ENCODE peak calls at places on chromosome 19, in ten cellular contexts. H, M, Y, L, O, B, W, F, P and X are unnamed samples.

GRCh38 chr19:48613024-48613851 is 1.6 kb downstream of the FAM83E start:
- DNase-seq in H (no peak), M (no peak), Y (no peak), L (peak; percentile 23), O (no peak), B (no peak), W (peak; percentile 63), F (no peak), P (no peak), X (no peak)

GRCh38 chr19:3981736-3982681 is 3.3 kb downstream of the EEF2 start:
- DNase-seq in H (no peak), M (no peak), Y (no peak), L (no peak), O (no peak), B (peak; percentile 47), W (no peak), F (no peak), P (no peak), X (no peak)

GRCh38 chr19:16249826-16250434 is 52.2 kb downstream of the AP1M1 start:
- DNase-seq in H (no peak), M (no peak), Y (no peak), L (peak; percentile 13), O (peak; percentile 28), B (no peak), W (no peak), F (no peak), P (no peak), X (no peak)

GRCh38 chr19:17441241-17442135 is 7.0 kb downstream of the TMEM221 start:
- DNase-seq in H (no peak), M (no peak), Y (peak; percentile 41), L (peak; percentile 9), O (peak; percentile 68), B (peak; percentile 74), W (peak; percentile 48), F (no peak), P (no peak), X (no peak)

GRCh38 chr19:5989388-5990074 is 11.6 kb upstream of the RANBP3 start:
- DNase-seq in H (no peak), M (no peak), Y (no peak), L (no peak), O (no peak), B (no peak), W (no peak), F (no peak), P (no peak), X (no peak)

GRCh38 chr19:7004313-7004931 is 16.8 kb downstream of the MBD3L2B start:
- DNase-seq in H (no peak), M (no peak), Y (peak; percentile 7), L (peak; percentile 26), O (no peak), B (peak; percentile 48), W (no peak), F (no peak), P (no peak), X (no peak)

GRCh38 chr19:16626796-16627193 is 1.2 kb downstream of the MED26 start:
- DNase-seq in H (no peak), M (no peak), Y (no peak), L (no peak), O (no peak), B (no peak), W (no peak), F (no peak), P (no peak), X (no peak)

GRCh38 chr19:58170860-58171259 is 12.0 kb upstream of the ZNF274 start:
- DNase-seq in H (no peak), M (no peak), Y (no peak), L (peak; percentile 39), O (peak; percentile 17), B (no peak), W (no peak), F (no peak), P (no peak), X (no peak)

GRCh38 chr19:16262618-16263017 is 62.0 kb upstream of the KLF2 start:
- DNase-seq in H (no peak), M (no peak), Y (no peak), L (no peak), O (peak; percentile 29), B (peak; percentile 61), W (no peak), F (no peak), P (no peak), X (no peak)

GRCh38 chr19:58007285-58007684 is 4.7 kb upstream of the ZNF606 start:
- DNase-seq in H (no peak), M (no peak), Y (no peak), L (no peak), O (peak; percentile 7), B (no peak), W (no peak), F (no peak), P (no peak), X (no peak)

DNA sequence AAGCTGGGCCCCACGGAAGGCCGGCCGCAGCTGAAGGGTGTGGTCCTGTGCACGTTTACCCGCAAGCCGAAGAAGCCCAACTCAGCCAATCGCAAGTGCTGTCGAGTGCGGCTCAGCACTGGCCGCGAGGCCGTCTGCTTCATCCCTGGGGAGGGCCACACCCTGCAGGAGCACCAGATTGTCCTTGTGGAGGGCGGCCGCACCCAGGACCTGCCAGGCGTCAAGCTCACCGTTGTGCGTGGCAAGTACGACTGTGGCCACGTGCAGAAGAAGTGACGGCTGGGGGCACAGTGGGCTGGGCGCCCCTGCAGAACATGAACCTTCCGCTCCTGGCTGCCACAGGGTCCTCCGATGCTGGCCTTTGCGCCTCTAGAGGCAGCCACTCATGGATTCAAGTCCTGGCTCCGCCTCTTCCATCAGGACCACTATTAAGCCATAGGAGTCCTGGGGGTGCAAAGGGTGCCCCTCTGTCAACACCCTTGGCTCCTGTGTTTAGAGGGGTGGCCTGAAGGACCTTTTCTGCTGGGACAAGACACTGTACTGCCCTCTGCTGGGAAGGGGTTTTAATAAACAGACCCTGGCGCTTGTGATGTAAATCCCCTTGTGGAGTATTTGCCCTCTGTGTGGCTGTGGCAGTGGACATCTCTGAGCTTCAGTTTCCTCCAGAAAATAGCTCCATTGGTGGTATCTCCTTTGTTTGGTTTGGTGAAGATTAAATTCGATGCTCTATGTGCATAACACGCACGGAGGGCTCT is 1.9 kb downstream of the MRPS12 start:
- DNase-seq in H (no peak), M (no peak), Y (peak; percentile 7), L (no peak), O (peak; percentile 68), B (peak; percentile 70), W (peak; percentile 38), F (no peak), P (no peak), X (no peak)
- TF ChIP-seq CTCF in H (no peak), M (no peak), Y (peak; percentile 42), L (peak; percentile 72), O (peak; percentile 44), B (peak; percentile 58), W (no peak), F (peak; percentile 26), P (no peak), X (peak; percentile 62)

GRCh38 chr19:2329162-2329505 is 650 bp downstream of the SPPL2B start:
- DNase-seq in H (no peak), M (no peak), Y (no peak), L (no peak), O (no peak), B (no peak), W (no peak), F (no peak), P (no peak), X (no peak)

GRCh38 chr19:2331601-2332246 is 3.2 kb downstream of the SPPL2B start:
- DNase-seq in H (no peak), M (no peak), Y (no peak), L (no peak), O (no peak), B (no peak), W (no peak), F (no peak), P (no peak), X (no peak)

GRCh38 chr19:2329528-2329927 is 1.0 kb downstream of the SPPL2B start:
- DNase-seq in H (no peak), M (no peak), Y (no peak), L (no peak), O (no peak), B (no peak), W (no peak), F (no peak), P (no peak), X (no peak)

GRCh38 chr19:2330632-2331284 is 2.3 kb downstream of the SPPL2B start:
- DNase-seq in H (no peak), M (no peak), Y (no peak), L (no peak), O (no peak), B (no peak), W (no peak), F (no peak), P (no peak), X (no peak)

DNA sequence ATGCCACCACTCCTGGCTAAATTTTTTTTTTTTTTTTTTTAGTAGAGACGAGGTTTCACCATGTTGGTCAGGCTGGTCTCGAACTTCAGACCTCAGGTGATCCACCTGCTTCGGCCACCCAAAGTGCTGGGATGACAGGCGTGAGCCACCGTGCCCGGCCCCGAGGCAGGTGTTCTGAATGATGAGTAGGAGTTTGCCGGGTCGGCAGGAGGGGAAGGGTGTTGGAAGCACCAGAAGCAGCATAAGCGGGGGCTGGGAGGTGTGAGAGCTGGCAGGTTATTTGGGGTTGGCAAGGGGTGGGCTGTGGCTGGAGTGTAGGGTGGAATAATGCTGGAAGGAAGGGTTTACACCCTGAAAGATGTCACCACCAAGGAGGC is 1.8 kb downstream of the SPPL2B start:
- DNase-seq in H (no peak), M (no peak), Y (no peak), L (no peak), O (no peak), B (no peak), W (no peak), F (no peak), P (no peak), X (no peak)
- TF ChIP-seq CTCF in H (no peak), M (no peak), Y (no peak), L (no peak), O (no peak), B (no peak), W (no peak), F (no peak), P (no peak), X (no peak)

GRCh38 chr19:22421797-22422196 is 349 bp downstream of the ZNF98 start:
- DNase-seq in H (no peak), M (no peak), Y (no peak), L (no peak), O (no peak), B (no peak), W (no peak), F (no peak), P (no peak), X (no peak)
- TF ChIP-seq CTCF in H (no peak), M (no peak), Y (no peak), L (no peak), O (no peak), B (no peak), W (no peak), F (no peak), P (no peak), X (no peak)

GRCh38 chr19:8145969-8146368 is 3.4 kb downstream of the FBN3 start:
- DNase-seq in H (no peak), M (no peak), Y (no peak), L (no peak), O (no peak), B (peak; percentile 87), W (no peak), F (no peak), P (no peak), X (peak; percentile 71)
- TF ChIP-seq CTCF in H (no peak), M (no peak), Y (no peak), L (no peak), O (no peak), B (peak; percentile 48), W (no peak), F (no peak), P (peak; percentile 27), X (no peak)